ENCODE peak calls at places on chromosomes 3 and 15, in ten cellular contexts. A, Z, C, D, P, G, O, U, R and F are unnamed samples.

GRCh38 chr15:75058127-75058905 is 34.9 kb downstream of the PPCDC start:
- DNase-seq in A (no peak), Z (peak; percentile 51), C (no peak), D (no peak), P (no peak), G (no peak), O (no peak), U (peak; percentile 40), R (no peak), F (no peak)

GRCh38 chr3:113712129-113712528 is 15.7 kb upstream of the USF3 start:
- DNase-seq in A (no peak), Z (peak; percentile 10), C (no peak), D (no peak), P (no peak), G (no peak), O (no peak), U (peak; percentile 49), R (no peak), F (no peak)

GRCh38 chr3:52696830-52697621 is 8.6 kb downstream of the GLT8D1 start:
- DNase-seq in A (peak; percentile 64), Z (no peak), C (no peak), D (no peak), P (peak; percentile 47), G (no peak), O (no peak), U (no peak), R (no peak), F (no peak)

GRCh38 chr15:40150163-40150925 is 10.5 kb upstream of the BUB1B start:
- DNase-seq in A (peak; percentile 97), Z (peak; percentile 79), C (peak; percentile 21), D (no peak), P (no peak), G (no peak), O (no peak), U (peak; percentile 48), R (peak; percentile 60), F (peak; percentile 52)

GRCh38 chr3:168026764-168027163 is 69.0 kb downstream of the GOLIM4 start:
- DNase-seq in A (no peak), Z (no peak), C (no peak), D (no peak), P (no peak), G (no peak), O (no peak), U (no peak), R (no peak), F (no peak)

GRCh38 chr3:7506606-7507180 is 645.8 kb downstream of the GRM7 start:
- DNase-seq in A (no peak), Z (no peak), C (no peak), D (no peak), P (no peak), G (no peak), O (no peak), U (no peak), R (no peak), F (no peak)

GRCh38 chr3:4163006-4163405 is 140.2 kb upstream of the SETMAR start:
- DNase-seq in A (no peak), Z (no peak), C (no peak), D (no peak), P (no peak), G (no peak), O (no peak), U (no peak), R (no peak), F (no peak)

GRCh38 chr3:12658593-12659058 is 5.3 kb downstream of the RAF1 start:
- DNase-seq in A (peak; percentile 69), Z (peak; percentile 91), C (peak; percentile 72), D (no peak), P (no peak), G (no peak), O (no peak), U (peak; percentile 80), R (no peak), F (no peak)

GRCh38 chr15:68187559-68187958 is 17.6 kb downstream of the CALML4 start:
- DNase-seq in A (peak; percentile 71), Z (peak; percentile 66), C (peak; percentile 79), D (no peak), P (no peak), G (no peak), O (no peak), U (peak; percentile 88), R (no peak), F (peak; percentile 33)

GRCh38 chr15:61243984-61244593 is 15.0 kb upstream of the RORA start:
- DNase-seq in A (no peak), Z (no peak), C (no peak), D (no peak), P (no peak), G (no peak), O (no peak), U (no peak), R (no peak), F (no peak)

GRCh38 chr3:58184309-58184981 is 26.3 kb downstream of the DNASE1L3 start:
- DNase-seq in A (no peak), Z (no peak), C (no peak), D (no peak), P (no peak), G (no peak), O (no peak), U (no peak), R (no peak), F (no peak)

GRCh38 chr15:55587321-55588069 is 650 bp downstream of the PYGO1 start:
- DNase-seq in A (peak; percentile 59), Z (peak; percentile 60), C (peak; percentile 83), D (peak; percentile 32), P (peak; percentile 8), G (no peak), O (peak; percentile 24), U (peak; percentile 47), R (no peak), F (peak; percentile 8)

GRCh38 chr3:101202640-101203039 is 117.7 kb downstream of the IMPG2 start:
- DNase-seq in A (no peak), Z (no peak), C (no peak), D (no peak), P (no peak), G (no peak), O (no peak), U (no peak), R (no peak), F (no peak)

GRCh38 chr3:30904986-30905385 is 10.5 kb upstream of the GADL1 start:
- DNase-seq in A (peak; percentile 71), Z (peak; percentile 22), C (peak; percentile 12), D (no peak), P (no peak), G (no peak), O (no peak), U (peak; percentile 20), R (no peak), F (no peak)

GRCh38 chr3:115228266-115228665 is 81.2 kb upstream of the ZBTB20 start:
- DNase-seq in A (no peak), Z (no peak), C (no peak), D (no peak), P (no peak), G (no peak), O (no peak), U (peak; percentile 45), R (no peak), F (no peak)

GRCh38 chr3:128591728-128592426 is 58.7 kb downstream of the RPN1 start:
- DNase-seq in A (no peak), Z (no peak), C (no peak), D (peak; percentile 26), P (no peak), G (no peak), O (no peak), U (no peak), R (no peak), F (no peak)

GRCh38 chr15:42405876-42406482 is 46.7 kb downstream of the CAPN3 start:
- DNase-seq in A (no peak), Z (no peak), C (no peak), D (no peak), P (no peak), G (no peak), O (no peak), U (no peak), R (no peak), F (no peak)

GRCh38 chr15:59176653-59177444 is 29.8 kb upstream of the LDHAL6B start:
- DNase-seq in A (no peak), Z (no peak), C (no peak), D (no peak), P (no peak), G (no peak), O (no peak), U (no peak), R (no peak), F (no peak)